ENCODE peak calls at places on chromosome 6, in six cellular contexts. L is Calu3, W is psoas muscle, J is pancreas, K is GM13976, G is lower leg skin. E is an unnamed sample.
A peak's percentile ranks its signal among the peaks of the same experiment; 100 is the strongest.

GRCh38 chr6:146489489-146489888 is 54.1 kb upstream of the RAB32 start:
- DNase-seq in L (no peak), W (no peak), J (no peak), K (no peak), G (no peak), E (no peak)

GRCh38 chr6:77298298-77298697 is 165.0 kb downstream of the HTR1B start:
- DNase-seq in L (no peak), W (no peak), J (no peak), K (no peak), G (no peak), E (no peak)

GRCh38 chr6:131136021-131136847 is 967 bp downstream of the AKAP7 start:
- DNase-seq in L (no peak), W (no peak), J (no peak), K (peak; percentile 25), G (no peak), E (no peak)

GRCh38 chr6:360791-361373 is 30.7 kb upstream of the IRF4 start:
- DNase-seq in L (no peak), W (no peak), J (peak; percentile 57), K (no peak), G (no peak), E (no peak)

GRCh38 chr6:13327691-13328075 is 654 bp downstream of the TBC1D7 start:
- DNase-seq in L (no peak), W (no peak), J (no peak), K (no peak), G (no peak), E (no peak)

GRCh38 chr6:156163311-156163710 is 613.9 kb upstream of the ARID1B start:
- DNase-seq in L (no peak), W (no peak), J (no peak), K (no peak), G (no peak), E (no peak)

GRCh38 chr6:106746660-106747059 is 117.3 kb downstream of the QRSL1 start:
- DNase-seq in L (peak; percentile 59), W (no peak), J (no peak), K (no peak), G (no peak), E (no peak)

GRCh38 chr6:117481278-117481925 is 1.1 kb upstream of the DCBLD1 start:
- DNase-seq in L (peak; percentile 40), W (no peak), J (no peak), K (peak; percentile 28), G (no peak), E (no peak)

GRCh38 chr6:27275025-27275956 is 27.8 kb downstream of the PRSS16 start:
- DNase-seq in L (no peak), W (no peak), J (no peak), K (no peak), G (no peak), E (no peak)

GRCh38 chr6:21426841-21427490 is 166.6 kb upstream of the SOX4 start:
- DNase-seq in L (no peak), W (no peak), J (no peak), K (no peak), G (no peak), E (no peak)

GRCh38 chr6:158751842-158752424 is 67.2 kb downstream of the EZR start:
- DNase-seq in L (no peak), W (no peak), J (no peak), K (no peak), G (no peak), E (no peak)

GRCh38 chr6:45724511-45724910 is 291.1 kb downstream of the CLIC5 start:
- DNase-seq in L (no peak), W (no peak), J (no peak), K (no peak), G (no peak), E (no peak)

GRCh38 chr6:1378224-1379025 is 11.0 kb upstream of the FOXF2 start:
- DNase-seq in L (no peak), W (no peak), J (peak; percentile 72), K (peak; percentile 40), G (no peak), E (no peak)

GRCh38 chr6:122569372-122569771 is 40.8 kb upstream of the PKIB start:
- DNase-seq in L (no peak), W (no peak), J (no peak), K (no peak), G (no peak), E (no peak)

GRCh38 chr6:30591008-30591407 is 19.8 kb downstream of the ABCF1 start:
- DNase-seq in L (peak; percentile 55), W (no peak), J (peak; percentile 5), K (no peak), G (no peak), E (no peak)

GRCh38 chr6:170136541-170137175 is 154.2 kb downstream of the DLL1 start:
- DNase-seq in L (no peak), W (peak; percentile 48), J (peak; percentile 54), K (no peak), G (peak; percentile 85), E (peak; percentile 67)

GRCh38 chr6:77457720-77458349 is 5.5 kb downstream of the HTR1B start:
- DNase-seq in L (peak; percentile 83), W (peak; percentile 57), J (peak; percentile 70), K (peak; percentile 52), G (peak; percentile 85), E (peak; percentile 70)

GRCh38 chr6:40346241-40346640 is 240.9 kb downstream of the LRFN2 start:
- DNase-seq in L (no peak), W (no peak), J (no peak), K (no peak), G (peak; percentile 37), E (peak; percentile 22)

GRCh38 chr6:5930968-5931367 is 75.8 kb downstream of the NRN1 start:
- DNase-seq in L (no peak), W (no peak), J (no peak), K (no peak), G (no peak), E (no peak)

GRCh38 chr6:46204880-46205650 is 34.3 kb upstream of the ENPP5 start:
- DNase-seq in L (no peak), W (no peak), J (no peak), K (no peak), G (no peak), E (no peak)

GRCh38 chr6:84657025-84657424 is 107.4 kb downstream of the TBX18 start:
- DNase-seq in L (no peak), W (no peak), J (no peak), K (no peak), G (no peak), E (no peak)

GRCh38 chr6:106659859-106660258 is 30.5 kb downstream of the QRSL1 start:
- DNase-seq in L (no peak), W (no peak), J (no peak), K (no peak), G (no peak), E (no peak)

GRCh38 chr6:155524249-155524651 is 68.6 kb upstream of the NOX3 start:
- DNase-seq in L (no peak), W (no peak), J (no peak), K (no peak), G (no peak), E (no peak)

GRCh38 chr6:24929255-24929654 is 6.5 kb downstream of the RIPOR2 start:
- DNase-seq in L (no peak), W (no peak), J (no peak), K (no peak), G (no peak), E (no peak)

GRCh38 chr6:120735641-120736040 is 598.6 kb downstream of the TBC1D32 start:
- DNase-seq in L (no peak), W (no peak), J (no peak), K (no peak), G (no peak), E (no peak)

GRCh38 chr6:169296170-169296569 is 42.5 kb upstream of the THBS2 start:
- DNase-seq in L (no peak), W (no peak), J (no peak), K (no peak), G (no peak), E (no peak)

GRCh38 chr6:34517966-34518365 is 38.2 kb downstream of the SPDEF start:
- DNase-seq in L (no peak), W (peak; percentile 19), J (peak; percentile 44), K (no peak), G (no peak), E (no peak)
- TF ChIP-seq CTCF in L (no peak), W (no peak), J (no peak), K (no peak), G (no peak), E (no peak)

DNA sequence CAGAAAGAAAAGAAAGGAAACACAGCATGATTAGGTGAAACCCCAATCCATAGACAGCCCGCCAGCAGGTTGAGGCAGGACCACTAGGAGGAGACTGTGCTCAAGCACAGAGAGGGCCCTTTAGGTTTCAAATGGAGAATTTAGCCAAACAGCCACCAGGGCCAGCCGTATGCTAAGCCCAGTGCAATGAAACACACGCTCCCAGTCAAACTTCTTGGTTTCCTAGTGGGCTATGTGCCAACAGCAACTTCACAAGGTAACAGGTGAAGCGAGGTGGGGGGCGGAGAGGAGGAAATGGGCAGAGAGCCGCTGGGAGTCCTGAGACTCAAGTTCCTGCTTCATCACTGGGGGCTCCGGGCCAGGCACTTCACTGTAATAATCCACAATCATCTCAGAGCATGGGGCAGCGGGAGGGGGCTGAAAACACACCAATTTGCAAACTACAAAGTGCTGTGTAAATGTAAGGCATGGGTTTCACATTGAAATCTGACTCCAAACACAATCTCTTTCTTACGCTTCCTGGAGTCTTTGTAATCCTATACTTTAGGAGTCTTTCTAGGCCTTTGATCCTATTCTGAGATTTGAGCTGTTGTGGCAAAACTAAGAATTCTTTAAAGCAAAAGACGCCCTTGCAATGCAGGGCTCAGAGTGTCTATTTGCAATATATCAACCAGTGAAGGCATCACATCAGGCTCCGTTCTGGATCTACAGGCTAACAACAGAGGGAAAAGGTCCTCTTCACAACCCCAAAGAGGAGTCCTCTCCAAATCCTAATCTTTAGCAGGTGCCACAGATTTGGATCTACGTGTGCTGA is 117.3 kb downstream of the OPRM1 start:
- DNase-seq in L (peak; percentile 63), W (no peak), J (no peak), K (peak; percentile 34), G (no peak), E (no peak)
- TF ChIP-seq CTCF in L (peak; percentile 39), W (peak; percentile 26), J (no peak), K (peak; percentile 50), G (no peak), E (peak; percentile 67)

GRCh38 chr6:2596222-2596621 is 154.5 kb downstream of the MYLK4 start:
- DNase-seq in L (no peak), W (no peak), J (no peak), K (no peak), G (no peak), E (no peak)
- TF ChIP-seq CTCF in L (no peak), W (peak; percentile 26), J (no peak), K (no peak), G (no peak), E (peak; percentile 40)

DNA sequence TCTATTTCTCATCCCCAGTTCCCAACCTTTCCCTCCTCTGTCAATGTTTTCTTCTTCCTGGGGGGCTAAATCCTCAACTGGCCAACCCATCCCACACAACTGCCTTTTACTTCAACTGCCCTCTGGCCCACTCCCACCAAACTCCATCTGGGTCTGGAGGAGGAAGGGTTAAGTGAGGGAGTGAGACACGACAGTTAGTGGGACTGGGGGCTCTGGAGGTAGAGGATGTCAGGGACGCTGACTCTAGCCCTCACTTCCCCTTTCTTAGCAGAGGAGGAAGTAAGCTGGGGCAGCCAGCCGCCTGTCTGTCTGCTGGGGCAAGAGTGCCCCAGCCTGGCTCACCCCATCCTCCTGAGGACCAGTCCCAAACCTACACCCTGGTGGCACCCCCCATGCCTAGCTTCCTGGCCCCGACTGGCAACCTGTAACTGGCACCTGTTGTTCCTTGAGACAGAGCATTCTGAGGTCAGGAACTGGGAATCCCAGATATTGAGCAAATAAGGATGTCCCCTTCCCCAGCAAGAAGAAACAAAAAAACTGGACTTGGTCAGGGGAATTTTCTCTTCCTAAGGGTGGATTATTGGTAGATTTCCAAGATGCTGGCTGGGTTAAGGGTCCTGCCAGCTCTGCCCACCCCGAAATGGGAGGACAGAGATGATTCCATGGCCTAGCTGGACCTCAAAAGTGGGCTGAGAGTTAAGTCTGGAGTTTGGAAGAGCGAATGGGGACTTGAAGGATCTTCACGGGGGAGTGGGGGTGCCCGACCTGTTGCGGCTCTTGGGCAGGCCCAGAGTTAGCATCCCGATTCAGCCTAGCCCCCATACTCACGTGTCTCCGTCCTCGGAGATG is 973 bp downstream of the NFKBIE start:
- DNase-seq in L (peak; percentile 43), W (peak; percentile 72), J (peak; percentile 69), K (peak; percentile 70), G (no peak), E (no peak)
- TF ChIP-seq CTCF in L (no peak), W (no peak), J (no peak), K (no peak), G (no peak), E (no peak)

E was measured in type B pancreatic cell.